ENCODE peak calls at places on chromosome 12, in five cellular contexts. One of them, this sample, is unnamed.

GRCh38 chr12:122515275-122515674 is 11.5 kb downstream of the RSRC2 start:
- DNase-seq in fibroblast of mammary gland: no peak
- DNase-seq in GM10248: no peak
- DNase-seq in transverse colon: no peak
- DNase-seq in astrocyte of the spinal cord: no peak
- DNase-seq in this sample: no peak

GRCh38 chr12:132668191-132669088 is 18.7 kb downstream of the POLE start:
- DNase-seq in fibroblast of mammary gland: no peak
- DNase-seq in GM10248: no peak
- DNase-seq in transverse colon: no peak
- DNase-seq in astrocyte of the spinal cord: no peak
- DNase-seq in this sample: no peak

GRCh38 chr12:23757541-23757962 is 191.9 kb downstream of the SOX5 start:
- DNase-seq in fibroblast of mammary gland: no peak
- DNase-seq in GM10248: no peak
- DNase-seq in transverse colon: no peak
- DNase-seq in astrocyte of the spinal cord: no peak
- DNase-seq in this sample: peak; percentile 8

GRCh38 chr12:45268672-45269406 is 52.9 kb downstream of the ANO6 start:
- DNase-seq in fibroblast of mammary gland: peak; percentile 87
- DNase-seq in GM10248: peak; percentile 20
- DNase-seq in transverse colon: peak; percentile 50
- DNase-seq in astrocyte of the spinal cord: peak; percentile 89
- DNase-seq in this sample: peak; percentile 75

GRCh38 chr12:108759914-108760313 is 28.6 kb upstream of the CORO1C start:
- DNase-seq in fibroblast of mammary gland: no peak
- DNase-seq in GM10248: no peak
- DNase-seq in transverse colon: no peak
- DNase-seq in astrocyte of the spinal cord: no peak
- DNase-seq in this sample: no peak

GRCh38 chr12:121005346-121005815 is 10.9 kb downstream of the C12orf43 start:
- DNase-seq in fibroblast of mammary gland: peak; percentile 53
- DNase-seq in GM10248: peak; percentile 58
- DNase-seq in transverse colon: peak; percentile 72
- DNase-seq in astrocyte of the spinal cord: peak; percentile 38
- DNase-seq in this sample: peak; percentile 78

GRCh38 chr12:79563021-79563739 is 127.6 kb downstream of the PAWR start:
- DNase-seq in fibroblast of mammary gland: no peak
- DNase-seq in GM10248: no peak
- DNase-seq in transverse colon: no peak
- DNase-seq in astrocyte of the spinal cord: no peak
- DNase-seq in this sample: no peak

GRCh38 chr12:119868992-119869391 is 8.1 kb downstream of the CIT start:
- DNase-seq in fibroblast of mammary gland: peak; percentile 75
- DNase-seq in GM10248: no peak
- DNase-seq in transverse colon: no peak
- DNase-seq in astrocyte of the spinal cord: peak; percentile 15
- DNase-seq in this sample: no peak

GRCh38 chr12:63302269-63302940 is 151.4 kb upstream of the AVPR1A start:
- DNase-seq in fibroblast of mammary gland: no peak
- DNase-seq in GM10248: peak; percentile 14
- DNase-seq in transverse colon: no peak
- DNase-seq in astrocyte of the spinal cord: no peak
- DNase-seq in this sample: no peak

GRCh38 chr12:124809878-124810277 is 53.8 kb downstream of the SCARB1 start:
- DNase-seq in fibroblast of mammary gland: peak; percentile 70
- DNase-seq in GM10248: no peak
- DNase-seq in transverse colon: no peak
- DNase-seq in astrocyte of the spinal cord: peak; percentile 62
- DNase-seq in this sample: no peak

GRCh38 chr12:91910871-91911388 is 234.7 kb downstream of the BTG1 start:
- DNase-seq in fibroblast of mammary gland: no peak
- DNase-seq in GM10248: no peak
- DNase-seq in transverse colon: no peak
- DNase-seq in astrocyte of the spinal cord: no peak
- DNase-seq in this sample: no peak

GRCh38 chr12:76470028-76470939 is 89.3 kb downstream of the OSBPL8 start:
- DNase-seq in fibroblast of mammary gland: peak; percentile 86
- DNase-seq in GM10248: peak; percentile 29
- DNase-seq in transverse colon: no peak
- DNase-seq in astrocyte of the spinal cord: peak; percentile 86
- DNase-seq in this sample: no peak

GRCh38 chr12:89574736-89575208 is 48.9 kb upstream of the POC1B start:
- DNase-seq in fibroblast of mammary gland: peak; percentile 73
- DNase-seq in GM10248: no peak
- DNase-seq in transverse colon: no peak
- DNase-seq in astrocyte of the spinal cord: peak; percentile 80
- DNase-seq in this sample: no peak

GRCh38 chr12:7156259-7157197 is 26.4 kb downstream of the CLSTN3 start:
- DNase-seq in fibroblast of mammary gland: no peak
- DNase-seq in GM10248: peak; percentile 8
- DNase-seq in transverse colon: no peak
- DNase-seq in astrocyte of the spinal cord: no peak
- DNase-seq in this sample: no peak

GRCh38 chr12:99985129-99985570 is 414 bp upstream of the ANKS1B start:
- DNase-seq in fibroblast of mammary gland: no peak
- DNase-seq in GM10248: no peak
- DNase-seq in transverse colon: no peak
- DNase-seq in astrocyte of the spinal cord: peak; percentile 18
- DNase-seq in this sample: no peak

GRCh38 chr12:122162976-122163375 is 11.0 kb downstream of the IL31 start:
- DNase-seq in fibroblast of mammary gland: no peak
- DNase-seq in GM10248: no peak
- DNase-seq in transverse colon: no peak
- DNase-seq in astrocyte of the spinal cord: no peak
- DNase-seq in this sample: no peak

GRCh38 chr12:117121456-117121855 is 22.2 kb upstream of the TESC start:
- DNase-seq in fibroblast of mammary gland: no peak
- DNase-seq in GM10248: no peak
- DNase-seq in transverse colon: no peak
- DNase-seq in astrocyte of the spinal cord: no peak
- DNase-seq in this sample: no peak

GRCh38 chr12:132506730-132507538 is 17.0 kb downstream of the FBRSL1 start:
- DNase-seq in fibroblast of mammary gland: peak; percentile 64
- DNase-seq in GM10248: peak; percentile 85
- DNase-seq in transverse colon: peak; percentile 31
- DNase-seq in astrocyte of the spinal cord: peak; percentile 63
- DNase-seq in this sample: no peak

GRCh38 chr12:89062996-89063395 is 289.3 kb downstream of the DUSP6 start:
- DNase-seq in fibroblast of mammary gland: no peak
- DNase-seq in GM10248: no peak
- DNase-seq in transverse colon: no peak
- DNase-seq in astrocyte of the spinal cord: no peak
- DNase-seq in this sample: no peak

GRCh38 chr12:91274886-91275285 is 92.3 kb upstream of the DCN start:
- DNase-seq in fibroblast of mammary gland: peak; percentile 61
- DNase-seq in GM10248: no peak
- DNase-seq in transverse colon: no peak
- DNase-seq in astrocyte of the spinal cord: peak; percentile 78
- DNase-seq in this sample: no peak

GRCh38 chr12:21818627-21819026 is 44.1 kb upstream of the KCNJ8 start:
- DNase-seq in fibroblast of mammary gland: peak; percentile 72
- DNase-seq in GM10248: no peak
- DNase-seq in transverse colon: no peak
- DNase-seq in astrocyte of the spinal cord: peak; percentile 46
- DNase-seq in this sample: no peak

GRCh38 chr12:130070017-130070653 is 92.1 kb upstream of the FZD10 start:
- DNase-seq in fibroblast of mammary gland: no peak
- DNase-seq in GM10248: no peak
- DNase-seq in transverse colon: no peak
- DNase-seq in astrocyte of the spinal cord: no peak
- DNase-seq in this sample: no peak

GRCh38 chr12:108325549-108325948 is 13.6 kb downstream of the CMKLR1 start:
- DNase-seq in fibroblast of mammary gland: no peak
- DNase-seq in GM10248: no peak
- DNase-seq in transverse colon: no peak
- DNase-seq in astrocyte of the spinal cord: no peak
- DNase-seq in this sample: no peak

GRCh38 chr12:58204086-58204485 is 262.7 kb downstream of the ATP23 start:
- DNase-seq in fibroblast of mammary gland: peak; percentile 4
- DNase-seq in GM10248: no peak
- DNase-seq in transverse colon: no peak
- DNase-seq in astrocyte of the spinal cord: peak; percentile 14
- DNase-seq in this sample: no peak

GRCh38 chr12:48037267-48037915 is 33.1 kb upstream of the COL2A1 start:
- DNase-seq in fibroblast of mammary gland: no peak
- DNase-seq in GM10248: no peak
- DNase-seq in transverse colon: no peak
- DNase-seq in astrocyte of the spinal cord: peak; percentile 26
- DNase-seq in this sample: peak; percentile 67

GRCh38 chr12:99087278-99087677 is 442.2 kb downstream of the APAF1 start:
- DNase-seq in fibroblast of mammary gland: no peak
- DNase-seq in GM10248: no peak
- DNase-seq in transverse colon: no peak
- DNase-seq in astrocyte of the spinal cord: no peak
- DNase-seq in this sample: no peak

GRCh38 chr12:53754196-53754595 is 2.4 kb upstream of the CISTR start:
- DNase-seq in fibroblast of mammary gland: no peak
- DNase-seq in GM10248: no peak
- DNase-seq in transverse colon: no peak
- DNase-seq in astrocyte of the spinal cord: no peak
- DNase-seq in this sample: no peak

GRCh38 chr12:54549774-54550451 is 512 bp downstream of the PDE1B start:
- DNase-seq in fibroblast of mammary gland: peak; percentile 40
- DNase-seq in GM10248: no peak
- DNase-seq in transverse colon: no peak
- DNase-seq in astrocyte of the spinal cord: no peak
- DNase-seq in this sample: no peak

GRCh38 chr12:109707470-109707821 is 6.2 kb upstream of the FAM222A start:
- DNase-seq in fibroblast of mammary gland: no peak
- DNase-seq in GM10248: no peak
- DNase-seq in transverse colon: no peak
- DNase-seq in astrocyte of the spinal cord: no peak
- DNase-seq in this sample: no peak

GRCh38 chr12:3897400-3897910 is 24.3 kb upstream of the PARP11 start:
- DNase-seq in fibroblast of mammary gland: no peak
- DNase-seq in GM10248: no peak
- DNase-seq in transverse colon: no peak
- DNase-seq in astrocyte of the spinal cord: no peak
- DNase-seq in this sample: no peak

GRCh38 chr12:96323906-96324305 is 76.3 kb downstream of the CDK17 start:
- DNase-seq in fibroblast of mammary gland: no peak
- DNase-seq in GM10248: no peak
- DNase-seq in transverse colon: no peak
- DNase-seq in astrocyte of the spinal cord: no peak
- DNase-seq in this sample: no peak

GRCh38 chr12:93892431-93893210 is 215.4 kb downstream of the CRADD start:
- DNase-seq in fibroblast of mammary gland: no peak
- DNase-seq in GM10248: no peak
- DNase-seq in transverse colon: no peak
- DNase-seq in astrocyte of the spinal cord: no peak
- DNase-seq in this sample: no peak

GRCh38 chr12:33825442-33825841 is 196.9 kb upstream of the ALG10 start:
- DNase-seq in fibroblast of mammary gland: no peak
- DNase-seq in GM10248: no peak
- DNase-seq in transverse colon: no peak
- DNase-seq in astrocyte of the spinal cord: peak; percentile 57
- DNase-seq in this sample: no peak

GRCh38 chr12:9925746-9926393 is 6.3 kb downstream of the CLEC2A start:
- DNase-seq in fibroblast of mammary gland: peak; percentile 62
- DNase-seq in GM10248: no peak
- DNase-seq in transverse colon: no peak
- DNase-seq in astrocyte of the spinal cord: peak; percentile 49
- DNase-seq in this sample: peak; percentile 7
- TF ChIP-seq CTCF in fibroblast of mammary gland: peak; percentile 50
- TF ChIP-seq CTCF in GM10248: peak; percentile 42
- TF ChIP-seq CTCF in transverse colon: peak; percentile 50
- TF ChIP-seq CTCF in astrocyte of the spinal cord: peak; percentile 50
- TF ChIP-seq CTCF in this sample: peak; percentile 57

GRCh38 chr12:2722806-2723205 is 72.0 kb upstream of the FKBP4 start:
- DNase-seq in fibroblast of mammary gland: peak; percentile 5
- DNase-seq in GM10248: no peak
- DNase-seq in transverse colon: no peak
- DNase-seq in astrocyte of the spinal cord: no peak
- DNase-seq in this sample: no peak

GRCh38 chr12:2719405-2719804 is 75.4 kb upstream of the FKBP4 start:
- DNase-seq in fibroblast of mammary gland: peak; percentile 4
- DNase-seq in GM10248: no peak
- DNase-seq in transverse colon: no peak
- DNase-seq in astrocyte of the spinal cord: no peak
- DNase-seq in this sample: no peak
- TF ChIP-seq CTCF in fibroblast of mammary gland: no peak
- TF ChIP-seq CTCF in GM10248: no peak
- TF ChIP-seq CTCF in transverse colon: no peak
- TF ChIP-seq CTCF in astrocyte of the spinal cord: no peak
- TF ChIP-seq CTCF in this sample: no peak

DNA sequence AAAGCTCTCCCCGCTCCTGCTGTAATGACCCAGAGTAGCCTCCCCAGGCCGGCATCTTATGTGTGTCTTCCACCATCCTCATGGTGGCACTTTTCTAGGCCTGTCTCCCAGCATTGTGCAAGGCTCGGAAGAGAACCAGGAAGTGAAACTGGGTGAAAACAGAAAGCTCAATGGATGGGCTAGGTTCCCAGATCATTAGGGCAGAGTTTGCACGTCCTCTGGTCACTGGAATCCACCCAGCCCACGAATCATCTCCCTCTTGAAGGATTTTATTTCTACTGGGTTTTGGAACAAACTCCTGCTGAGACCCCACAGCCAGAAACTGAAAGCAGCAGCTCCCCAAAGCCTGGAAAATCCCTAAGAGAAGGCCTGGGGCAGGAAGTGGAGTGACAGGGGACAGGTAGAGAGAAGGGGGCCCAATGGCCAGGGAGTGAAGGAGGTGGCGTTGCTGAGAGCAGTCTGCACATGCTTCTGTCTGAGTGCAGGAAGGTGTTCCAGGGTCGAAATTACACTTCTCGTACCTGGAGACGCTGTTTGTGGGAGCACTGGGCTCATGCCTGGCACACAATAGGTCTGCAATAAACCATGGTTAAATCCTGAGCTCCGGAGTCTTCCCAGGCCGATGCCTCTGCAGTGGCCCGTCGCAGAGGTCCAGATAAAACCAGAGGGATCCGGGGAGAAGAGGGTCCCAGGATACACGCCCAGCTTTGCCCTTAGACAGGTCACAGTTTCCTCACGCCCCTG is 15.6 kb downstream of the ACVRL1 start:
- DNase-seq in fibroblast of mammary gland: peak; percentile 80
- DNase-seq in GM10248: no peak
- DNase-seq in transverse colon: peak; percentile 58
- DNase-seq in astrocyte of the spinal cord: peak; percentile 47
- DNase-seq in this sample: no peak
- TF ChIP-seq CTCF in fibroblast of mammary gland: no peak
- TF ChIP-seq CTCF in GM10248: no peak
- TF ChIP-seq CTCF in transverse colon: no peak
- TF ChIP-seq CTCF in astrocyte of the spinal cord: no peak
- TF ChIP-seq CTCF in this sample: no peak

DNA sequence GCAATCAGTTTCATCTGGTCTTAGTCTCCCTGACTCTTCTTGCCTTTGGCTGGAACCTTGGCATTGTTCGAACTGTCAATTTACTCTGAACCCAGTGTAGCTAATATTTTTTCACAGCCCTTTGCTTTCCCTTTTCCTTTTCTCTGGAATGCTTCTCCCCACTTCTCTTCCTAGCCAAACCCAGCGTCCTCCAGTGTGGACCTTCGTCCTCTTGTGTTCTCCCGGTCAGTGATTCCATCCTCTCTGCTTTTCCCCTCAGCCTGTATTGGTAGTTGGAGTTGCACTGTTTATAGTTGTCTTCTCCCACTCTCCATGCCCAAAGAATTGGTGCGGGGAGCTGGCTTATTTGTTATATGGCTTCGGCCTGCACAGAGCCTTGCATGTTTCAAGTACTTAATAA is 9.4 kb downstream of the ACVR1B start:
- DNase-seq in fibroblast of mammary gland: no peak
- DNase-seq in GM10248: no peak
- DNase-seq in transverse colon: no peak
- DNase-seq in astrocyte of the spinal cord: no peak
- DNase-seq in this sample: no peak
- TF ChIP-seq CTCF in fibroblast of mammary gland: no peak
- TF ChIP-seq CTCF in GM10248: no peak
- TF ChIP-seq CTCF in transverse colon: no peak
- TF ChIP-seq CTCF in astrocyte of the spinal cord: no peak
- TF ChIP-seq CTCF in this sample: no peak